ENCODE peak calls at places on chromosomes 16 and 17, in four cellular contexts. One of them, this sample, is unnamed.

GRCh38 chr16:27928542-27928941 is 135.0 kb downstream of the GSG1L start:
- DNase-seq in NCI-H2081: no peak
- DNase-seq in hepatic stellate cell: no peak
- DNase-seq in HT-29: no peak
- DNase-seq in this sample: no peak

GRCh38 chr16:68951991-68952877 is 108.9 kb downstream of the TANGO6 start:
- DNase-seq in NCI-H2081: no peak
- DNase-seq in hepatic stellate cell: no peak
- DNase-seq in HT-29: no peak
- DNase-seq in this sample: no peak

GRCh38 chr16:15770512-15770911 is 86.3 kb downstream of the MYH11 start:
- DNase-seq in NCI-H2081: no peak
- DNase-seq in hepatic stellate cell: peak
- DNase-seq in HT-29: no peak
- DNase-seq in this sample: no peak

GRCh38 chr16:11748404-11749254 is 6.0 kb upstream of the TXNDC11 start:
- DNase-seq in NCI-H2081: no peak
- DNase-seq in hepatic stellate cell: no peak
- DNase-seq in HT-29: peak
- DNase-seq in this sample: peak

GRCh38 chr17:4853195-4853762 is 20.1 kb downstream of the MINK1 start:
- DNase-seq in NCI-H2081: no peak
- DNase-seq in hepatic stellate cell: no peak
- DNase-seq in HT-29: no peak
- DNase-seq in this sample: no peak

GRCh38 chr16:85387171-85387507 is 226.0 kb upstream of the GSE1 start:
- DNase-seq in NCI-H2081: no peak
- DNase-seq in hepatic stellate cell: no peak
- DNase-seq in HT-29: no peak
- DNase-seq in this sample: peak

GRCh38 chr17:48599373-48599772 is 5.4 kb downstream of the HOXB6 start:
- DNase-seq in NCI-H2081: no peak
- DNase-seq in hepatic stellate cell: no peak
- DNase-seq in HT-29: no peak
- DNase-seq in this sample: no peak

GRCh38 chr17:2241823-2242222 is 61.8 kb downstream of the SMG6 start:
- DNase-seq in NCI-H2081: no peak
- DNase-seq in hepatic stellate cell: no peak
- DNase-seq in HT-29: no peak
- DNase-seq in this sample: no peak

GRCh38 chr17:2233441-2233947 is 70.1 kb downstream of the SMG6 start:
- DNase-seq in NCI-H2081: no peak
- DNase-seq in hepatic stellate cell: no peak
- DNase-seq in HT-29: no peak
- DNase-seq in this sample: no peak

GRCh38 chr16:28217326-28217725 is 5.6 kb upstream of the XPO6 start:
- DNase-seq in NCI-H2081: no peak
- DNase-seq in hepatic stellate cell: no peak
- DNase-seq in HT-29: no peak
- DNase-seq in this sample: no peak

GRCh38 chr16:86865866-86866675 is 287.7 kb downstream of the FOXL1 start:
- DNase-seq in NCI-H2081: no peak
- DNase-seq in hepatic stellate cell: peak
- DNase-seq in HT-29: no peak
- DNase-seq in this sample: no peak

GRCh38 chr17:511001-511690 is 158.5 kb upstream of the RPH3AL start:
- DNase-seq in NCI-H2081: no peak
- DNase-seq in hepatic stellate cell: peak
- DNase-seq in HT-29: no peak
- DNase-seq in this sample: no peak

GRCh38 chr17:9843152-9844010 is 17.7 kb downstream of the GLP2R start:
- DNase-seq in NCI-H2081: no peak
- DNase-seq in hepatic stellate cell: no peak
- DNase-seq in HT-29: no peak
- DNase-seq in this sample: no peak

GRCh38 chr17:16352303-16352837 is 899 bp downstream of the CENPV start:
- DNase-seq in NCI-H2081: peak
- DNase-seq in hepatic stellate cell: peak
- DNase-seq in HT-29: peak
- DNase-seq in this sample: peak

GRCh38 chr17:50785126-50785525 is 17.8 kb upstream of the ANKRD40CL start:
- DNase-seq in NCI-H2081: no peak
- DNase-seq in hepatic stellate cell: no peak
- DNase-seq in HT-29: no peak
- DNase-seq in this sample: no peak

GRCh38 chr16:56965149-56965938 is 3.6 kb downstream of the CETP start:
- DNase-seq in NCI-H2081: no peak
- DNase-seq in hepatic stellate cell: no peak
- DNase-seq in HT-29: no peak
- DNase-seq in this sample: no peak

GRCh38 chr17:8893621-8894020 is 26.1 kb upstream of the PIK3R6 start:
- DNase-seq in NCI-H2081: no peak
- DNase-seq in hepatic stellate cell: no peak
- DNase-seq in HT-29: no peak
- DNase-seq in this sample: no peak